ENCODE peak calls at places on chromosomes 12 and 14, in nine cellular contexts. K, P, A, R, J, N, D, V and B are unnamed samples.

GRCh38 chr12:123148223-123148622 is 2.7 kb downstream of the PITPNM2 start:
- DNase-seq in K (no peak), P (no peak), A (no peak), R (no peak), J (no peak), N (no peak), D (no peak), V (no peak), B (no peak)

GRCh38 chr12:53197011-53197640 is 9.9 kb downstream of the ITGB7 start:
- DNase-seq in K (no peak), P (no peak), A (no peak), R (no peak), J (no peak), N (no peak), D (no peak), V (no peak), B (no peak)

GRCh38 chr14:68784298-68784910 is 8.5 kb downstream of the ZFP36L1 start:
- DNase-seq in K (no peak), P (peak; percentile 82), A (peak; percentile 69), R (no peak), J (no peak), N (no peak), D (no peak), V (peak; percentile 97), B (peak; percentile 79)

GRCh38 chr12:100317371-100317770 is 39.5 kb upstream of the SLC17A8 start:
- DNase-seq in K (no peak), P (no peak), A (no peak), R (no peak), J (no peak), N (no peak), D (no peak), V (no peak), B (no peak)

GRCh38 chr12:57723630-57723962 is 14.9 kb downstream of the AGAP2 start:
- DNase-seq in K (no peak), P (no peak), A (no peak), R (no peak), J (no peak), N (no peak), D (no peak), V (no peak), B (no peak)

GRCh38 chr12:2640709-2641108 is 154.1 kb upstream of the FKBP4 start:
- DNase-seq in K (no peak), P (peak; percentile 97), A (peak; percentile 90), R (no peak), J (peak; percentile 68), N (no peak), D (no peak), V (peak; percentile 76), B (no peak)

GRCh38 chr12:66819587-66819986 is 140.7 kb upstream of the GRIP1 start:
- DNase-seq in K (no peak), P (no peak), A (no peak), R (no peak), J (no peak), N (no peak), D (no peak), V (no peak), B (no peak)

GRCh38 chr12:26032719-26033241 is 74.3 kb downstream of the RASSF8 start:
- DNase-seq in K (no peak), P (no peak), A (no peak), R (no peak), J (no peak), N (no peak), D (no peak), V (no peak), B (peak; percentile 35)

GRCh38 chr14:20781805-20782204 is 737 bp downstream of the RNASE6 start:
- DNase-seq in K (no peak), P (no peak), A (no peak), R (no peak), J (no peak), N (no peak), D (no peak), V (no peak), B (no peak)

GRCh38 chr12:19287302-19287701 is 152.0 kb upstream of the AEBP2 start:
- DNase-seq in K (no peak), P (no peak), A (no peak), R (no peak), J (no peak), N (no peak), D (no peak), V (no peak), B (no peak)

GRCh38 chr12:104626069-104626690 is 169.4 kb downstream of the CHST11 start:
- DNase-seq in K (no peak), P (no peak), A (no peak), R (no peak), J (no peak), N (no peak), D (no peak), V (no peak), B (no peak)

GRCh38 chr12:28424965-28425364 is 234.7 kb downstream of the CCDC91 start:
- DNase-seq in K (no peak), P (no peak), A (peak; percentile 10), R (no peak), J (no peak), N (no peak), D (no peak), V (no peak), B (peak; percentile 81)

GRCh38 chr12:132560421-132560830 is 50.0 kb downstream of the LRCOL1 start:
- DNase-seq in K (no peak), P (no peak), A (no peak), R (no peak), J (no peak), N (no peak), D (no peak), V (peak; percentile 39), B (peak; percentile 41)